ENCODE peak calls at places on chromosomes 5 and 9, in ten cellular contexts. W, Y, N, Z, E, U, L, G, M and Q are unnamed samples.

GRCh38 chr9:126626117-126627022 is 12.6 kb downstream of the LMX1B start:
- DNase-seq in W (no peak), Y (no peak), N (peak), Z (no peak), E (no peak), U (no peak), L (no peak), G (no peak), M (no peak), Q (no peak)

GRCh38 chr9:127133739-127134167 is 11.3 kb upstream of the ANGPTL2 start:
- DNase-seq in W (peak), Y (no peak), N (no peak), Z (peak), E (peak), U (no peak), L (peak), G (peak), M (no peak), Q (no peak)

GRCh38 chr5:80921026-80921425 is 39.1 kb upstream of the RASGRF2 start:
- DNase-seq in W (no peak), Y (no peak), N (peak), Z (no peak), E (no peak), U (no peak), L (no peak), G (no peak), M (no peak), Q (no peak)

GRCh38 chr9:121672213-121672612 is 20.8 kb downstream of the DAB2IP start:
- DNase-seq in W (no peak), Y (no peak), N (no peak), Z (peak), E (no peak), U (no peak), L (no peak), G (no peak), M (no peak), Q (no peak)

GRCh38 chr9:126347093-126347492 is 20.5 kb downstream of the MVB12B start:
- DNase-seq in W (no peak), Y (no peak), N (no peak), Z (no peak), E (no peak), U (no peak), L (no peak), G (no peak), M (no peak), Q (no peak)

GRCh38 chr9:73011346-73011745 is 58.5 kb upstream of the ALDH1A1 start:
- DNase-seq in W (no peak), Y (peak), N (no peak), Z (no peak), E (no peak), U (no peak), L (no peak), G (no peak), M (no peak), Q (no peak)

GRCh38 chr5:43150748-43151147 is 30.0 kb downstream of the ZNF131 start:
- DNase-seq in W (no peak), Y (no peak), N (no peak), Z (no peak), E (no peak), U (no peak), L (no peak), G (no peak), M (no peak), Q (no peak)

GRCh38 chr9:126609711-126610388 is 3.9 kb upstream of the LMX1B start:
- DNase-seq in W (no peak), Y (no peak), N (no peak), Z (no peak), E (no peak), U (no peak), L (no peak), G (no peak), M (no peak), Q (no peak)

GRCh38 chr5:146223179-146223578 is 19.8 kb downstream of the RBM27 start:
- DNase-seq in W (no peak), Y (no peak), N (no peak), Z (no peak), E (no peak), U (no peak), L (no peak), G (no peak), M (no peak), Q (no peak)

GRCh38 chr5:92518318-92518913 is 1062.6 kb downstream of the NR2F1-AS1 start:
- DNase-seq in W (no peak), Y (no peak), N (peak), Z (no peak), E (no peak), U (no peak), L (no peak), G (peak), M (peak), Q (peak)

GRCh38 chr5:77724934-77725333 is 51.2 kb downstream of the TBCA start:
- DNase-seq in W (no peak), Y (no peak), N (no peak), Z (no peak), E (no peak), U (no peak), L (no peak), G (no peak), M (no peak), Q (no peak)

DNA sequence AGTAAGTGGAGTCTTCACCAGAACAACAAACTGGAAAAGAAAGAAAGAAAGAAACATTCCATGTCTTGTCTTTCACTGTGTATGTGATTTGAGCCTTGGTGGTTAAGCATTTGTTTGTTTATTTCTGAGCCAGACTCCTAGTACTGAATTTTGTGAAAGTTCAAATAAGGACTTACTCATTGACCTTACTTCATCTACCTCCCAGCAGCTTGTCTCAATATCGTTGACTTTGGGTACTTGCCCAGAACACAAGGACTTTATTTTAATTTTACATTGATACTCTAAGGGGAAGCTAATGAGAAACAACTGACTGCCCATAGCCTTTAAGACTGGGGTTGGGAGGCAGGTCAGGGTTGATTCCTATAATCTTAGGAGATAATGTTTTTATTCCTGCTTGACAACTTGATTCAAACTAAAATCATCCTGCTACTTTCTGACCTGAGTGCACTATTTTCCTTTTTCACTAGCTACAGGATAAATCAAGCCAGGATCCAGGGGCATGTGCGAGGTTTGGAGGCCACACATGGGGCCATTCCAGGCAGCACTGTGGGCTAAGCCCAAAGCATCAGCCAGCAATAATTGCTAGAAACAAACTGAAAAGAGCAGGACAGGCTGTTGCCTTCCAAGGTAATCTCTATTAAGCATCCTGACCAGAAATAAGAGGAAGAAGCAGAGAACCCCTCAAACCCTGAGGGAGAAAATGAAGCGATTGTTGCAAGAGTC is 138.9 kb upstream of the RUSC2 start:
- DNase-seq in W (no peak), Y (peak), N (no peak), Z (no peak), E (no peak), U (no peak), L (no peak), G (no peak), M (no peak), Q (no peak)
- TF ChIP-seq CTCF in W (no peak), Y (no peak), N (no peak), Z (no peak), E (no peak), U (no peak), L (no peak), G (no peak), M (no peak), Q (no peak)

GRCh38 chr5:6712136-6712581 is 1.1 kb upstream of the TENT4A start:
- DNase-seq in W (peak), Y (no peak), N (peak), Z (peak), E (peak), U (no peak), L (peak), G (peak), M (peak), Q (no peak)
- TF ChIP-seq CTCF in W (peak), Y (peak), N (no peak), Z (peak), E (peak), U (no peak), L (peak), G (peak), M (peak), Q (no peak)

DNA sequence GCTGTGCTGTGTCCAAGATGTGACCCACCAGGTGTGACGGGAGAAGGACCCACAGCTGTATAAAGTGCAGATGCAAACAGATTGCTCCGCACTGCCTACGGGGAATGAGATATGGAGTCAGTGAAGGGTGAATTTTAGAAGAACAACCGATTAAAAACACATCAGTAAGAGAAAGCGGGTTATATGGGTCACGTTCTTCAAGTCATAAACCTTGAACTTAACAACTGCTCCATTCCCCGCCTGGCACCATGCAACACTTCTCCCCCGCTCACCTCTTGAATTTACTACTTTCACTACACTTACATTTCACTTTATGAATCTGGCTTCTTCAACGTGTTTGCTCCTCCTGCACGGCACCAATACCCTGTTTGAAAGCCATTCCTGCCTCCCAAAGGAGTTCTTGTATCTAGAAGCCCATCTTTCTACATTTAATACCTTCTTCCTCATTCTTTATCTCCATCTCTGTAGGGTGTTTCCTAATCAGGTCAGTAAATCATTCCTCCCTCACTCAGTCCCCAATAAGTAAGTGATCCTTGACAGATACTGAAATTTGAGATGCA is 26.0 kb downstream of the BRINP1 start:
- DNase-seq in W (no peak), Y (no peak), N (no peak), Z (no peak), E (no peak), U (no peak), L (no peak), G (no peak), M (no peak), Q (no peak)
- TF ChIP-seq CTCF in W (no peak), Y (no peak), N (no peak), Z (no peak), E (no peak), U (no peak), L (no peak), G (no peak), M (no peak), Q (no peak)

DNA sequence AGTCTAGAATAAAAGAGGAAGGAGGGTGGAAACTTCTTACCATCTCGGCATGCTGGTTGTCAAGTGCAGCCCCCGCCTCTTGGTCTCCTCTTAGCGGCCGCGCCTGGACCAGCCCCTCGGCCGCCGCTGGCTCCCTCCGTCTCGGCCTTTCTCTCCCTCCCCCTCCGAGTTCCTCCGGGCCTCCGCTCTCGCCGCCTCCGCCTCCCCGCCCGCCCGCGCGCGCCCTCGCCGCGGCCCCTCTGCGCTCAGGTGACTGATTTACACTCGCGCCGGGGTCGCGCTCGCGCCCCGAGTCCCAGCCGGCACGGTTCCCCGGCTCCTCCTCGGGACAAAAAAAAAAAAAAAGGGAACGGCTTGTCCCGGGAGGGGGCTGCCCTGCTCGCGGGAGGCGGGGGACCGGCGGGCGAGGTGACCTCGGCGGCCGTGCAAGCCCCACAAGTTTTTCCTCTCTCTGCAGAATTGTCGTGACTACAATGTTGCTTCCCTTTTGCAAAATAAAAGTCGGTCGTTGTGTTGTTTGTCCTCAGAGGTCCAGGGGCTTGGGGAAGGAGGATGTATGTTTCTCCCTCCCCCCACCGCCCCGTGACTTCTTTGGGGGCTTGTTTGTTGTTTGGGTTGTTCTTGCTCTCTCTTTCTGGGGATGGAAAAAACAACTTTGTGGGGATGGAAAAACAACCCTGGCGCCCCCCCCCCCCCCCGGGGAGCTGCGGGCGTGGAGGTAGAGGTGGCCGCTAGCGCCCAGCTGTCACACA is at the start of gene BNC2:
- DNase-seq in W (peak), Y (no peak), N (peak), Z (no peak), E (peak), U (no peak), L (peak), G (peak), M (peak), Q (no peak)
- TF ChIP-seq CTCF in W (peak), Y (no peak), N (no peak), Z (no peak), E (no peak), U (no peak), L (no peak), G (no peak), M (no peak), Q (no peak)

GRCh38 chr5:147935032-147935431 is 28.7 kb upstream of the C5orf46 start:
- DNase-seq in W (no peak), Y (peak), N (no peak), Z (no peak), E (no peak), U (no peak), L (no peak), G (no peak), M (no peak), Q (peak)
- TF ChIP-seq CTCF in W (peak), Y (peak), N (no peak), Z (peak), E (peak), U (no peak), L (peak), G (peak), M (no peak), Q (peak)

GRCh38 chr9:81826541-81826906 is 101.7 kb upstream of the SPATA31D4 start:
- DNase-seq in W (no peak), Y (no peak), N (no peak), Z (peak), E (peak), U (no peak), L (peak), G (no peak), M (no peak), Q (no peak)
- TF ChIP-seq CTCF in W (no peak), Y (no peak), N (no peak), Z (peak), E (peak), U (no peak), L (peak), G (no peak), M (no peak), Q (no peak)